ENCODE peak calls at places on chromosomes 16 and 17, in seven cellular contexts. S, Y, X, H, Q, B and P are unnamed samples.

GRCh38 chr17:2709173-2709661 is 2.3 kb downstream of the CLUH start:
- DNase-seq in H (no peak), S (no peak), X (no peak), Y (no peak), Q (no peak), B (no peak), P (no peak)

GRCh38 chr17:6666077-6666521 is 14.5 kb downstream of the C17orf100 start:
- DNase-seq in S (peak), B (peak), Y (peak), Q (peak), H (no peak), X (peak), P (peak)

GRCh38 chr16:4660454-4661007 is 32.8 kb upstream of the NUDT16L1 start:
- DNase-seq in Y (peak), H (no peak), X (peak), Q (peak), B (no peak), S (peak), P (peak)

GRCh38 chr17:9115446-9116265 is 94.3 kb downstream of the NTN1 start:
- DNase-seq in X (no peak), B (no peak), S (peak), Y (peak), H (no peak), Q (peak), P (peak)

GRCh38 chr16:81946206-81946605 is 65.1 kb downstream of the SDR42E1 start:
- DNase-seq in S (no peak), X (no peak), B (no peak), Q (no peak), Y (no peak), H (no peak), P (no peak)

GRCh38 chr16:69109486-69110270 is 4.2 kb downstream of the HAS3 start:
- DNase-seq in Y (no peak), S (no peak), X (no peak), Q (no peak), H (no peak), B (no peak), P (no peak)

GRCh38 chr17:19461139-19461538 is 50.1 kb downstream of the RNF112 start:
- DNase-seq in X (no peak), B (no peak), S (no peak), H (no peak), Q (no peak), Y (no peak), P (peak)

GRCh38 chr17:59498421-59499307 is 66.7 kb upstream of the DHX40 start:
- DNase-seq in X (no peak), H (no peak), Y (no peak), B (no peak), S (no peak), Q (no peak), P (no peak)

GRCh38 chr17:83173997-83174858 is 94.8 kb downstream of the METRNL start:
- DNase-seq in B (no peak), X (no peak), Y (no peak), H (no peak), Q (no peak), S (no peak), P (no peak)

GRCh38 chr16:80806957-80807356 is 2.6 kb upstream of the CDYL2 start:
- DNase-seq in B (peak), X (no peak), Q (peak), H (no peak), S (no peak), Y (no peak), P (no peak)

GRCh38 chr16:85123891-85124635 is 11.8 kb upstream of the CIBAR2 start:
- DNase-seq in X (no peak), B (peak), S (peak), Q (no peak), Y (peak), H (no peak), P (peak)

GRCh38 chr16:83615131-83615530 is 192.6 kb upstream of the HSBP1 start:
- DNase-seq in Y (no peak), X (no peak), B (no peak), S (no peak), H (no peak), Q (no peak), P (no peak)

GRCh38 chr16:53068423-53068833 is 13.6 kb downstream of the CHD9 start:
- DNase-seq in H (no peak), B (no peak), Q (no peak), X (no peak), Y (no peak), S (no peak), P (no peak)